ENCODE peak calls at places on chromosomes 16 and 17, in seven cellular contexts. One of them, this sample, is unnamed.

GRCh38 chr17:42514867-42515266 is 21.2 kb upstream of the NAGLU start:
- DNase-seq in astrocyte of the cerebellum: no peak
- DNase-seq in ovary: no peak
- DNase-seq in cardiac muscle cell: no peak
- DNase-seq in colonic mucosa: no peak
- DNase-seq in A549: no peak
- DNase-seq in mucosa of descending colon: no peak
- DNase-seq in this sample: peak; percentile 13

GRCh38 chr16:27321013-27321960 is 7.5 kb downstream of the IL4R start:
- DNase-seq in A549: no peak
- DNase-seq in cardiac muscle cell: no peak
- DNase-seq in ovary: no peak
- DNase-seq in colonic mucosa: no peak
- DNase-seq in astrocyte of the cerebellum: no peak
- DNase-seq in mucosa of descending colon: no peak
- DNase-seq in this sample: no peak

GRCh38 chr17:19237389-19238166 is 412 bp downstream of the EPN2 start:
- DNase-seq in A549: peak; percentile 49
- DNase-seq in cardiac muscle cell: no peak
- DNase-seq in astrocyte of the cerebellum: no peak
- DNase-seq in ovary: peak; percentile 55
- DNase-seq in colonic mucosa: peak; percentile 47
- DNase-seq in mucosa of descending colon: peak; percentile 51
- DNase-seq in this sample: peak; percentile 68

GRCh38 chr17:64641499-64641898 is 20.6 kb downstream of the SMURF2 start:
- DNase-seq in mucosa of descending colon: peak; percentile 27
- DNase-seq in colonic mucosa: no peak
- DNase-seq in cardiac muscle cell: peak; percentile 87
- DNase-seq in A549: peak; percentile 41
- DNase-seq in ovary: no peak
- DNase-seq in astrocyte of the cerebellum: peak; percentile 75
- DNase-seq in this sample: no peak

GRCh38 chr17:61580502-61580901 is 10.5 kb downstream of the NACA2 start:
- DNase-seq in mucosa of descending colon: no peak
- DNase-seq in colonic mucosa: no peak
- DNase-seq in astrocyte of the cerebellum: no peak
- DNase-seq in ovary: no peak
- DNase-seq in cardiac muscle cell: no peak
- DNase-seq in A549: no peak
- DNase-seq in this sample: no peak

GRCh38 chr17:4492762-4493561 is 5.7 kb upstream of the SPNS2 start:
- DNase-seq in astrocyte of the cerebellum: no peak
- DNase-seq in ovary: peak; percentile 26
- DNase-seq in mucosa of descending colon: peak; percentile 85
- DNase-seq in colonic mucosa: peak; percentile 82
- DNase-seq in cardiac muscle cell: peak; percentile 48
- DNase-seq in A549: peak; percentile 64
- DNase-seq in this sample: no peak

GRCh38 chr16:80704751-80705150 is 99.6 kb downstream of the CDYL2 start:
- DNase-seq in cardiac muscle cell: no peak
- DNase-seq in A549: no peak
- DNase-seq in colonic mucosa: no peak
- DNase-seq in mucosa of descending colon: no peak
- DNase-seq in ovary: no peak
- DNase-seq in astrocyte of the cerebellum: no peak
- DNase-seq in this sample: no peak

GRCh38 chr17:72472116-72472515 is 351.3 kb downstream of the SOX9 start:
- DNase-seq in mucosa of descending colon: no peak
- DNase-seq in astrocyte of the cerebellum: no peak
- DNase-seq in colonic mucosa: no peak
- DNase-seq in A549: no peak
- DNase-seq in cardiac muscle cell: no peak
- DNase-seq in ovary: no peak
- DNase-seq in this sample: no peak

GRCh38 chr17:63838586-63839184 is 3.8 kb downstream of the SMARCD2 start:
- DNase-seq in A549: no peak
- DNase-seq in mucosa of descending colon: peak; percentile 55
- DNase-seq in ovary: peak; percentile 94
- DNase-seq in colonic mucosa: peak; percentile 72
- DNase-seq in astrocyte of the cerebellum: no peak
- DNase-seq in cardiac muscle cell: peak; percentile 94
- DNase-seq in this sample: peak; percentile 94

GRCh38 chr16:10954903-10955302 is 10.5 kb downstream of the CLEC16A start:
- DNase-seq in ovary: no peak
- DNase-seq in A549: no peak
- DNase-seq in mucosa of descending colon: no peak
- DNase-seq in cardiac muscle cell: no peak
- DNase-seq in astrocyte of the cerebellum: no peak
- DNase-seq in colonic mucosa: no peak
- DNase-seq in this sample: no peak

GRCh38 chr17:29393451-29393850 is 3.3 kb downstream of the TAOK1 start:
- DNase-seq in cardiac muscle cell: peak; percentile 65
- DNase-seq in colonic mucosa: no peak
- DNase-seq in mucosa of descending colon: no peak
- DNase-seq in ovary: no peak
- DNase-seq in A549: no peak
- DNase-seq in astrocyte of the cerebellum: no peak
- DNase-seq in this sample: no peak

GRCh38 chr17:32495347-32496253 is 8.8 kb downstream of the CDK5R1 start:
- DNase-seq in cardiac muscle cell: peak; percentile 37
- DNase-seq in colonic mucosa: no peak
- DNase-seq in astrocyte of the cerebellum: no peak
- DNase-seq in mucosa of descending colon: no peak
- DNase-seq in A549: no peak
- DNase-seq in ovary: peak; percentile 78
- DNase-seq in this sample: peak; percentile 69

GRCh38 chr17:66949501-66949900 is 15.0 kb upstream of the CACNG4 start:
- DNase-seq in cardiac muscle cell: no peak
- DNase-seq in A549: no peak
- DNase-seq in mucosa of descending colon: no peak
- DNase-seq in colonic mucosa: no peak
- DNase-seq in ovary: no peak
- DNase-seq in astrocyte of the cerebellum: no peak
- DNase-seq in this sample: peak; percentile 20

GRCh38 chr16:1308036-1308976 is 1.1 kb upstream of the UBE2I start:
- DNase-seq in colonic mucosa: no peak
- DNase-seq in ovary: no peak
- DNase-seq in astrocyte of the cerebellum: peak; percentile 8
- DNase-seq in A549: peak; percentile 53
- DNase-seq in mucosa of descending colon: no peak
- DNase-seq in cardiac muscle cell: no peak
- DNase-seq in this sample: no peak

GRCh38 chr17:28381141-28381825 is 9.8 kb downstream of the SARM1 start:
- DNase-seq in mucosa of descending colon: peak; percentile 59
- DNase-seq in A549: no peak
- DNase-seq in ovary: no peak
- DNase-seq in astrocyte of the cerebellum: no peak
- DNase-seq in cardiac muscle cell: peak; percentile 34
- DNase-seq in colonic mucosa: peak; percentile 54
- DNase-seq in this sample: peak; percentile 84

DNA sequence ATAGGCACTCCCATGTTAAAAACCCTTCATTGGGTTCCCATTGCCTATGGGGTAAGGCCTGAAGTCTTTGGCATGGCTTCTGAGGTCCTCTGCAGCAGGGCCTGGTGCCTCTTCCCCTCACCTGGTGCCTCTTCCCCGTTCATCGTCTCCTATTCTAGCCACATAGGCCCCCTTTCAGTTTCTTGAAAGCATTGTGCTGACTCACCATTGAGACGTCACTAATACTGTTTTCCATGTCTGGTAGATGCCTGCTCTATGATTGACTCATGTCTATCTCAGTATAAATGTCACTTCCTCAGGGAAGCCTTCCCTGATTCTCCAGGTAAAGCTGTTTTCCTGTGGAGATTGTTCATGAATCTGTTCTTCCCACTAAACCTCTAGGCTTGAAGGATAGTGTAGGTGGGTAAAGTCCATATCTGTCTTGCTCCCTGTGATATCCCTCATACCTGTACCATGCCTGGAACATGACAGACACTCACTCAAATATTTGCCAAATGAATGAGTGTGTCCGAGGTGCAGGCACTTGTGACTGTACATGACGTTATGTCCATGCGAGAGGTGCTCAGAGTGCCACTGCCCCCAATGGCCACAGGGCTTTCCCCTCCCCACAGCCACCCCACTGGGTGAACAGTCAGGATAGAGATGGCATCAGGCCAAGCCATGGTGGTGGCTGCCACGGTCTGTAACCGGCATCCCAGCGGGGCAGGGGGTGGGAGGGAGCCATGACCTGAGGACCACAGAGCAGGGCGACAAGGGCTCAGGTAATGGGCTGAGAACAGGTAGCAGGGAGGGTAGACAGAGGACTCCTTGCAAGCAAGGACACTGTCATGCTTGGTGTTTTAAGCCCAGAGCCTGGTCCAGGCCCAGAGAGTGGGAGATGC is 85.2 kb upstream of the FAM20A start:
- DNase-seq in cardiac muscle cell: no peak
- DNase-seq in astrocyte of the cerebellum: no peak
- DNase-seq in mucosa of descending colon: no peak
- DNase-seq in ovary: peak; percentile 22
- DNase-seq in A549: no peak
- DNase-seq in colonic mucosa: no peak
- DNase-seq in this sample: no peak
- H3K4me3 ChIP-seq in cardiac muscle cell: no peak overlapping the region
- H3K4me3 ChIP-seq in astrocyte of the cerebellum: no peak overlapping the region
- H3K4me3 ChIP-seq in mucosa of descending colon: no peak overlapping the region
- H3K4me3 ChIP-seq in ovary: no peak overlapping the region
- H3K4me3 ChIP-seq in A549: no peak overlapping the region
- H3K4me3 ChIP-seq in colonic mucosa: no peak overlapping the region
- H3K4me3 ChIP-seq in this sample: no peak overlapping the region

DNA sequence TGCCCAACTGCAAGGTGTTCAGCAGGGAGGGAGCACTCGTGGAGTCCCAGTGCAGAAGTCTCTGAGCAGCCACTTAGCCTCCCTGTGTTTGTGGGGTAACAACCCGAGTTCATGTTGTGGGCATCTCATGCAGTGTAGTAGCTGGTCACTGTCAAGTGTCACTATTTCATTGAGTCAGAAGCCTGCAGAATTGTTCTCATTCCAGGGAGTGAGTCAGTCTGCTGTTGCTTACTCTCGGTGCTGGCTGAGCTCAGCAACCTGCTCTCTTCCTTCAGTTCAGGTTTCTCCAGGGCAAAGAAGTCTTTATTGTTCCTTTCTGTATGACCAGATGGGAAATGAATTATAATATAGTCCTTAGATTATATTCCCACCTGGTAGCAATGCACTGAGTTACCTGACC is 24.1 kb downstream of the HMOX2 start:
- DNase-seq in A549: peak; percentile 67
- DNase-seq in cardiac muscle cell: peak; percentile 83
- DNase-seq in colonic mucosa: no peak
- DNase-seq in mucosa of descending colon: no peak
- DNase-seq in astrocyte of the cerebellum: peak; percentile 46
- DNase-seq in ovary: no peak
- DNase-seq in this sample: no peak
- H3K4me3 ChIP-seq in A549: no peak overlapping the region
- H3K4me3 ChIP-seq in cardiac muscle cell: no peak overlapping the region
- H3K4me3 ChIP-seq in colonic mucosa: no peak overlapping the region
- H3K4me3 ChIP-seq in mucosa of descending colon: no peak overlapping the region
- H3K4me3 ChIP-seq in astrocyte of the cerebellum: no peak overlapping the region
- H3K4me3 ChIP-seq in ovary: no peak overlapping the region
- H3K4me3 ChIP-seq in this sample: no peak overlapping the region

GRCh38 chr17:39244600-39245570 is 19.1 kb upstream of the STAC2 start:
- DNase-seq in astrocyte of the cerebellum: peak; percentile 70
- DNase-seq in cardiac muscle cell: peak; percentile 87
- DNase-seq in A549: peak; percentile 87
- DNase-seq in colonic mucosa: peak; percentile 92
- DNase-seq in ovary: peak; percentile 76
- DNase-seq in mucosa of descending colon: peak; percentile 96
- DNase-seq in this sample: peak; percentile 88
- H3K4me3 ChIP-seq in astrocyte of the cerebellum: no peak overlapping the region
- H3K4me3 ChIP-seq in cardiac muscle cell: no peak overlapping the region
- H3K4me3 ChIP-seq in A549: no peak overlapping the region
- H3K4me3 ChIP-seq in colonic mucosa: no peak overlapping the region
- H3K4me3 ChIP-seq in ovary: no peak overlapping the region
- H3K4me3 ChIP-seq in mucosa of descending colon: no peak overlapping the region
- H3K4me3 ChIP-seq in this sample: no peak overlapping the region

DNA sequence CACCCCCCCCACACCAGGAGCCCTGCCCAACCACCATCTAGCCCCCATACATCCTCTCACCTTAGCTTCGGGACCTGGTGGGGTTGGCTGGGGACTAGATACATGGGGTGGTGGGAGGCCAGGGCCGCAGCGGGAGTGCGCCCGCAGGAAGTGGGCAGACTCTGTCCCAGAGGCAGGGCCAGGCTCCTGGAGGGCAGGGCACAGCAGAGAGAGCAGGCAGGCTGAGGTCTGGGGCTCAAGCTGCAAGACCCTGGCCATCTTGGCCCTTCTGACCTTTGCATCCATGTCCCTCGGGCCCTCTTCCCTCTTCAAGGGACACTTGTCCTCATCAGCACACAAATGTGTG is 2.7 kb downstream of the ENKD1 start:
- DNase-seq in mucosa of descending colon: no peak
- DNase-seq in cardiac muscle cell: no peak
- DNase-seq in colonic mucosa: no peak
- DNase-seq in astrocyte of the cerebellum: no peak
- DNase-seq in ovary: no peak
- DNase-seq in A549: no peak
- DNase-seq in this sample: no peak
- H3K4me3 ChIP-seq in mucosa of descending colon: no peak overlapping the region
- H3K4me3 ChIP-seq in cardiac muscle cell: no peak overlapping the region
- H3K4me3 ChIP-seq in colonic mucosa: no peak overlapping the region
- H3K4me3 ChIP-seq in astrocyte of the cerebellum: no peak overlapping the region
- H3K4me3 ChIP-seq in ovary: no peak overlapping the region
- H3K4me3 ChIP-seq in A549: no peak overlapping the region
- H3K4me3 ChIP-seq in this sample: no peak overlapping the region

GRCh38 chr17:62819511-62820221 is 11.6 kb upstream of the MARCHF10 start:
- DNase-seq in colonic mucosa: no peak
- DNase-seq in ovary: peak; percentile 40
- DNase-seq in A549: peak; percentile 97
- DNase-seq in astrocyte of the cerebellum: peak; percentile 98
- DNase-seq in mucosa of descending colon: peak; percentile 12
- DNase-seq in cardiac muscle cell: peak; percentile 97
- DNase-seq in this sample: peak; percentile 84
- H3K4me3 ChIP-seq in colonic mucosa: no peak overlapping the region
- H3K4me3 ChIP-seq in ovary: no peak overlapping the region
- H3K4me3 ChIP-seq in A549: no peak overlapping the region
- H3K4me3 ChIP-seq in astrocyte of the cerebellum: peak overlapping the region; percentile 26
- H3K4me3 ChIP-seq in mucosa of descending colon: no peak overlapping the region
- H3K4me3 ChIP-seq in cardiac muscle cell: no peak overlapping the region
- H3K4me3 ChIP-seq in this sample: no peak overlapping the region

This sample was measured in upper lobe of right lung.